ENCODE peak calls at places on chromosomes 6 and 20, in four cellular contexts. J is K562, M is SK-N-SH, X is H1. H is an unnamed sample.

GRCh38 chr6:53608386-53608785 is 57.2 kb downstream of the KLHL31 start:
- DNase-seq in X (no peak), J (no peak), M (no peak), H (no peak)

GRCh38 chr6:166465671-166466087 is 82.9 kb upstream of the MPC1 start:
- DNase-seq in X (no peak), M (peak; percentile 63), J (peak; percentile 74), H (no peak)

GRCh38 chr6:69796081-69796626 is 656 bp downstream of the LMBRD1 start:
- DNase-seq in X (no peak), M (no peak), J (no peak), H (no peak)

GRCh38 chr20:3815703-3816315 is 4.5 kb upstream of the AP5S1 start:
- DNase-seq in J (no peak), M (no peak), X (no peak), H (no peak)

GRCh38 chr6:26534681-26535465 is 3.3 kb upstream of the HMGN4 start:
- DNase-seq in X (no peak), M (no peak), J (no peak), H (no peak)

GRCh38 chr6:42704251-42704936 is 18.0 kb downstream of the PRPH2 start:
- DNase-seq in X (no peak), J (no peak), M (no peak), H (no peak)

GRCh38 chr6:79665725-79666551 is 34.8 kb downstream of the SH3BGRL2 start:
- DNase-seq in J (no peak), M (no peak), X (no peak), H (no peak)

GRCh38 chr20:17612287-17612974 is 42.6 kb downstream of the DSTN start:
- DNase-seq in J (no peak), M (peak; percentile 3), X (no peak), H (no peak)

GRCh38 chr20:62308102-62308822 is 5.5 kb downstream of the ADRM1 start:
- DNase-seq in M (no peak), X (no peak), J (no peak), H (no peak)

GRCh38 chr6:41376176-41376575 is 40.8 kb downstream of the NCR2 start:
- DNase-seq in X (no peak), M (no peak), J (no peak), H (no peak)

GRCh38 chr6:125888989-125889656 is 67.4 kb upstream of the HINT3 start:
- DNase-seq in J (peak; percentile 62), M (no peak), X (no peak), H (no peak)

GRCh38 chr20:25408170-25408547 is 686 bp downstream of the GINS1 start:
- DNase-seq in J (no peak), M (peak; percentile 15), X (no peak), H (no peak)

GRCh38 chr6:167932468-167933276 is 64.8 kb upstream of the KIF25 start:
- DNase-seq in J (no peak), X (no peak), M (no peak), H (no peak)

GRCh38 chr6:119350202-119351004 is 842 bp upstream of the MAN1A1 start:
- DNase-seq in M (peak; percentile 15), X (no peak), J (no peak), H (no peak)

GRCh38 chr20:34540596-34541263 is 17.8 kb upstream of the MAP1LC3A start:
- DNase-seq in J (no peak), M (no peak), X (no peak), H (no peak)

GRCh38 chr6:11538049-11538798 is 675 bp downstream of the TMEM170B start:
- DNase-seq in M (peak; percentile 70), J (peak; percentile 30), X (no peak), H (no peak)

GRCh38 chr20:43728686-43729255 is 2.0 kb upstream of the GTSF1L start:
- DNase-seq in M (no peak), X (no peak), J (no peak), H (no peak)

GRCh38 chr20:43725666-43726065 is 1.1 kb downstream of the GTSF1L start:
- DNase-seq in M (no peak), X (no peak), J (no peak), H (no peak)

GRCh38 chr20:43726811-43727338 is at the start of gene GTSF1L:
- DNase-seq in J (no peak), M (no peak), X (no peak), H (no peak)

GRCh38 chr20:43726333-43726732 is 469 bp downstream of the GTSF1L start:
- DNase-seq in J (no peak), M (no peak), X (no peak), H (no peak)

GRCh38 chr20:43727980-43728590 is 1.3 kb upstream of the GTSF1L start:
- DNase-seq in X (no peak), M (no peak), J (no peak), H (peak; percentile 58)
- TF ChIP-seq NRF1 in X (no peak), M (no peak), J (no peak), H (no peak)

GRCh38 chr6:121563286-121563685 is 127.8 kb downstream of the GJA1 start:
- DNase-seq in X (no peak), J (no peak), M (no peak), H (no peak)
- TF ChIP-seq NRF1 in X (no peak), J (no peak), M (no peak), H (no peak)

GRCh38 chr20:2104236-2104635 is 2.6 kb downstream of the STK35 start:
- DNase-seq in J (no peak), X (no peak), M (no peak), H (no peak)
- TF ChIP-seq NRF1 in J (no peak), X (no peak), M (no peak), H (no peak)

GRCh38 chr6:136740050-136740974 is 52.0 kb downstream of the MAP3K5 start:
- DNase-seq in X (no peak), J (no peak), M (no peak), H (no peak)
- TF ChIP-seq NRF1 in X (no peak), J (no peak), M (no peak), H (no peak)

DNA sequence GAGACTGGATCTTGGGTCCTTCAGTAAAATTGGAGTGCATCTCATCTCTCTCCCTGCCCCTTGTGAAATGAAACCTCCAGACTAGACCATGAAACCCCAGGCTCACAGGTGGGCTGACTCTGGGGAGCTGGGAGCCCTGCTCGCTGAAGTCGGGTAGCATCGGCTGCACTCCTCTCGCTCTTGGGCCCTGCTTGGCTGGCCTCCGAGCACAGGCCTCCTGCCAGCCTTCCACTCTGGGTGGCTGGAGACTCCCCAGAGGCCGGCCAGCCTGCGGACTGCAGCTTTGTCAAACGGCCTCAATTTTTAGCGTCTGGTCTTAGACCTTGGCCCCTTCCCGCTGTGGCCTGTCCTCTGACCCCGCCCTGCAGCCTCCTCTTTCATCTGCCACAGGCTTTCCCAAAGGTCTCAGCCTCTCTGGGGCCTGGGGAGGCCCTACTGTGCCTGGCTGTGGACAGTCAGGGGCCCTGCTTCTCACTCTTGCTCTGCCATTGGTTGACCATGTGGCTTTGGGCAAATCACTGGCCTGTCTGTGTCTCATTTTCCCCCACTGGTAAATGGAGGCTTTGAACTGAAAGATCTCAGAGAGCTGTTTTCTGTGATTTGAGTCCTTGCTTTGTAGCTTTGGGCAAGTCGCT is 45.1 kb downstream of the SRC start:
- DNase-seq in X (no peak), M (peak; percentile 19), J (no peak), H (no peak)
- TF ChIP-seq NRF1 in X (no peak), M (no peak), J (no peak), H (no peak)